ENCODE peak calls at places on chromosomes 16 and 17, in five cellular contexts. One of them, this sample, is unnamed.

GRCh38 chr17:40597168-40598020 is 32.1 kb upstream of the CCR7 start:
- DNase-seq in adrenal gland: no peak
- DNase-seq in suprapubic skin: no peak
- DNase-seq in body of pancreas: no peak
- DNase-seq in heart left ventricle: no peak
- DNase-seq in this sample: no peak

GRCh38 chr16:4660454-4661007 is 32.8 kb upstream of the NUDT16L1 start:
- DNase-seq in body of pancreas: peak; percentile 64
- DNase-seq in adrenal gland: no peak
- DNase-seq in heart left ventricle: peak; percentile 69
- DNase-seq in suprapubic skin: no peak
- DNase-seq in this sample: no peak

GRCh38 chr16:81567087-81567486 is 122.5 kb downstream of the CMIP start:
- DNase-seq in heart left ventricle: no peak
- DNase-seq in body of pancreas: no peak
- DNase-seq in adrenal gland: no peak
- DNase-seq in suprapubic skin: no peak
- DNase-seq in this sample: no peak

GRCh38 chr17:48639982-48640857 is 14.1 kb upstream of the HOXB9 start:
- DNase-seq in body of pancreas: no peak
- DNase-seq in suprapubic skin: no peak
- DNase-seq in heart left ventricle: no peak
- DNase-seq in adrenal gland: no peak
- DNase-seq in this sample: no peak

GRCh38 chr16:75266738-75267630 is 15.6 kb upstream of the BCAR1 start:
- DNase-seq in body of pancreas: no peak
- DNase-seq in adrenal gland: peak; percentile 11
- DNase-seq in suprapubic skin: peak; percentile 63
- DNase-seq in heart left ventricle: no peak
- DNase-seq in this sample: no peak

GRCh38 chr16:86566601-86566965 is at the start of gene FOXC2:
- DNase-seq in suprapubic skin: peak; percentile 85
- DNase-seq in adrenal gland: peak; percentile 76
- DNase-seq in body of pancreas: peak; percentile 77
- DNase-seq in heart left ventricle: peak; percentile 89
- DNase-seq in this sample: no peak

GRCh38 chr16:78493573-78493972 is 394.1 kb downstream of the WWOX start:
- DNase-seq in body of pancreas: no peak
- DNase-seq in heart left ventricle: no peak
- DNase-seq in adrenal gland: no peak
- DNase-seq in suprapubic skin: no peak
- DNase-seq in this sample: no peak

GRCh38 chr16:53257001-53257400 is 177.3 kb upstream of the RBL2 start:
- DNase-seq in suprapubic skin: no peak
- DNase-seq in heart left ventricle: no peak
- DNase-seq in body of pancreas: no peak
- DNase-seq in adrenal gland: no peak
- DNase-seq in this sample: no peak

GRCh38 chr16:29230671-29231091 is 175.8 kb downstream of the NPIPB11 start:
- DNase-seq in suprapubic skin: peak; percentile 59
- DNase-seq in adrenal gland: no peak
- DNase-seq in body of pancreas: no peak
- DNase-seq in heart left ventricle: no peak
- DNase-seq in this sample: no peak

GRCh38 chr17:27540300-27541105 is 84.3 kb downstream of the KSR1 start:
- DNase-seq in adrenal gland: peak; percentile 98
- DNase-seq in heart left ventricle: peak; percentile 67
- DNase-seq in suprapubic skin: peak; percentile 94
- DNase-seq in body of pancreas: peak; percentile 99
- DNase-seq in this sample: peak; percentile 80

GRCh38 chr17:12667299-12667958 is 1.7 kb downstream of the MYOCD start:
- DNase-seq in suprapubic skin: no peak
- DNase-seq in heart left ventricle: peak; percentile 51
- DNase-seq in body of pancreas: peak; percentile 15
- DNase-seq in adrenal gland: no peak
- DNase-seq in this sample: peak; percentile 50

GRCh38 chr17:79008666-79009387 is 737 bp downstream of the CANT1 start:
- DNase-seq in heart left ventricle: no peak
- DNase-seq in body of pancreas: no peak
- DNase-seq in adrenal gland: no peak
- DNase-seq in suprapubic skin: peak; percentile 65
- DNase-seq in this sample: no peak

GRCh38 chr16:4067262-4068001 is 48.8 kb downstream of the ADCY9 start:
- DNase-seq in adrenal gland: no peak
- DNase-seq in body of pancreas: no peak
- DNase-seq in heart left ventricle: no peak
- DNase-seq in suprapubic skin: no peak
- DNase-seq in this sample: peak; percentile 33

GRCh38 chr17:7034955-7035590 is 742 bp upstream of the SLC16A13 start:
- DNase-seq in adrenal gland: no peak
- DNase-seq in body of pancreas: no peak
- DNase-seq in heart left ventricle: peak; percentile 50
- DNase-seq in suprapubic skin: no peak
- DNase-seq in this sample: no peak

DNA sequence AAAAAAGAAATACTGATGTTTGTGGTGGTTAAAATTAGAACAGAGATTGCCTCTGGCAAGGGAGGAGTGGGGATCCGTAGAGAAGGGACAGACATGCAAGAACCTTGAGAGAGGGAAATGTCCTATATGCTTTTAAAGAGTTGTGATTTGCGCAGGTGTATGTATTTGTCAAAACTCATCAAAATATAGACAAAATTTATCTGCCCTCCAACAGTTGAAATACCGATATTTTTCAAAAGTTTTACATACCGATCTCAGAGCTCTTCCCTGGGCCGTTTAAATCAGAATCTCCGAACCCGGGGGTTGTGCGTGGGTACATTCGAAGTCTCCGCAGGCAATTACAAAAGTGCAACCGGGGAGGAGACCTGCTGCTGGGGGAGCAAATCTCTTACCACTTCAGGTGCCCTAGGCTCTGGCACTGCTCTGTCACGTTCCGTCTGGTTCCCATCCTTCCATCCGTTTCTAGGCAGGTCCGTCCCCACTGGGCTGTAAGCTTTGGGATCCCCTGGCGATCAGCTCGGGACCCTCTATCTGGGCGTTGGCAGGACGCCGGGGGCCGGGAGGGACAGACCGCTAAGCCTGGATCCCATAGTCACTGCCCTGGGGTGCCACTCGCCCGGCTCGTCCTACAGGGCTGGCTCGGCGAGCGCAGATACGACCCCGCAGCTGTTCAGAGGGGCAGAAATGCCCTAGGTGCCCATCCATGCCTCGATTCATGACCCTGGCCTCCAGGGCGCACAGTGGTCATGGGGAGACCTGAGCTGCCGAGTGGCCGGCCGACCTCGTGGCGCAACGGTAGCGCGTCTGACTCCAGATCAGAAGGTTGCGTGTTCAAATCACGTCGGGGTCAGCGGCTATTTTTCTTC is 4.2 kb downstream of the BORCS6 start:
- DNase-seq in body of pancreas: peak; percentile 91
- DNase-seq in suprapubic skin: peak; percentile 96
- DNase-seq in adrenal gland: peak; percentile 84
- DNase-seq in heart left ventricle: peak; percentile 91
- DNase-seq in this sample: peak; percentile 74
- TF ChIP-seq POLR2A in body of pancreas: peak; percentile 80
- TF ChIP-seq POLR2A in suprapubic skin: no peak
- TF ChIP-seq POLR2A in adrenal gland: peak; percentile 53
- TF ChIP-seq POLR2A in heart left ventricle: peak; percentile 31
- TF ChIP-seq POLR2A in this sample: no peak

DNA sequence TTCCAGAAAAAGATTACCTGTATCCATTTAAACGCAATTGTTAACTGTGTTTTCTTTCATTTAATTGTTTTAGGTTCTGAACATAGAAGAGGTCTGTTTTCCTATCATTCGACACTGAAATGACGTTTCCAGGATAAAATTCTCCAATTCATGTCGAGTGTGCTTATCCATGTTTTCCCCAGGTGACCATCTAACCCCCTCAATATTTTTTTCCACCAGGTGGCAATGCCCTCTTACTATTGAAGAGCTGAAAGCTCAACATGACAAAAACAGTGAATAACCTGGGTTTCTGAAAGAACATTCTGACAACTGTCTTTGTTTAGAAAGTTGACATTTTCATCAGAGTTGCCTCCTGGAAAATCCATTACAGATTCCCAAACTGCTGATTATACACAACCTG is 948.7 kb downstream of the KCNJ2 start:
- DNase-seq in body of pancreas: peak; percentile 59
- DNase-seq in adrenal gland: no peak
- DNase-seq in heart left ventricle: no peak
- DNase-seq in suprapubic skin: no peak
- DNase-seq in this sample: no peak
- TF ChIP-seq CTCF in body of pancreas: peak; percentile 83
- TF ChIP-seq CTCF in adrenal gland: no peak
- TF ChIP-seq CTCF in heart left ventricle: peak; percentile 50
- TF ChIP-seq CTCF in suprapubic skin: no peak
- TF ChIP-seq CTCF in this sample: no peak

GRCh38 chr17:81385320-81386111 is 9.7 kb upstream of the BAHCC1 start:
- DNase-seq in suprapubic skin: no peak
- DNase-seq in body of pancreas: no peak
- DNase-seq in heart left ventricle: no peak
- DNase-seq in adrenal gland: no peak
- DNase-seq in this sample: no peak
- TF ChIP-seq POLR2A in suprapubic skin: no peak
- TF ChIP-seq POLR2A in body of pancreas: no peak
- TF ChIP-seq POLR2A in heart left ventricle: no peak
- TF ChIP-seq POLR2A in adrenal gland: no peak
- TF ChIP-seq POLR2A in this sample: no peak

GRCh38 chr17:66849851-66850580 is 15.1 kb downstream of the CACNG5 start:
- DNase-seq in adrenal gland: no peak
- DNase-seq in body of pancreas: no peak
- DNase-seq in heart left ventricle: no peak
- DNase-seq in suprapubic skin: no peak
- DNase-seq in this sample: no peak

GRCh38 chr17:66860204-66860603 is 25.3 kb downstream of the CACNG5 start:
- DNase-seq in body of pancreas: no peak
- DNase-seq in adrenal gland: no peak
- DNase-seq in heart left ventricle: no peak
- DNase-seq in suprapubic skin: no peak
- DNase-seq in this sample: no peak

GRCh38 chr17:66858182-66859083 is 23.5 kb downstream of the CACNG5 start:
- DNase-seq in suprapubic skin: no peak
- DNase-seq in heart left ventricle: no peak
- DNase-seq in adrenal gland: no peak
- DNase-seq in body of pancreas: no peak
- DNase-seq in this sample: no peak

GRCh38 chr17:66850692-66851091 is 15.8 kb downstream of the CACNG5 start:
- DNase-seq in body of pancreas: no peak
- DNase-seq in adrenal gland: no peak
- DNase-seq in heart left ventricle: no peak
- DNase-seq in suprapubic skin: no peak
- DNase-seq in this sample: no peak

GRCh38 chr17:66855204-66855603 is 20.3 kb downstream of the CACNG5 start:
- DNase-seq in body of pancreas: no peak
- DNase-seq in adrenal gland: no peak
- DNase-seq in heart left ventricle: no peak
- DNase-seq in suprapubic skin: no peak
- DNase-seq in this sample: peak; percentile 7
- TF ChIP-seq CTCF in body of pancreas: no peak
- TF ChIP-seq CTCF in adrenal gland: no peak
- TF ChIP-seq CTCF in heart left ventricle: peak; percentile 12
- TF ChIP-seq CTCF in suprapubic skin: no peak
- TF ChIP-seq CTCF in this sample: peak; percentile 32